ENCODE peak calls at places on chromosomes 16 and 17, in eight cellular contexts. L, G, I, R, A, N, U and F are unnamed samples.

GRCh38 chr17:36813957-36814356 is 123.3 kb upstream of the LHX1 start:
- DNase-seq in I (peak; percentile 41), N (no peak), A (no peak), L (no peak), R (no peak), U (no peak), G (no peak), F (no peak)

GRCh38 chr17:50631908-50632571 is 2.6 kb upstream of the ABCC3 start:
- DNase-seq in N (no peak), A (no peak), I (no peak), R (no peak), G (peak; percentile 34), L (peak; percentile 7), U (no peak), F (no peak)

GRCh38 chr16:77993111-77993571 is 29.2 kb upstream of the CLEC3A start:
- DNase-seq in L (no peak), R (no peak), N (no peak), G (no peak), U (no peak), A (no peak), I (no peak), F (peak; percentile 89)

GRCh38 chr17:9905902-9906301 is 831 bp upstream of the RCVRN start:
- DNase-seq in N (no peak), A (peak; percentile 35), U (peak; percentile 16), G (no peak), I (peak; percentile 69), L (peak; percentile 76), R (no peak), F (peak; percentile 39)

GRCh38 chr17:44200478-44201155 is 933 bp upstream of the ATXN7L3 start:
- DNase-seq in U (no peak), A (no peak), G (no peak), R (no peak), N (no peak), I (peak; percentile 71), L (no peak), F (no peak)

GRCh38 chr17:35119370-35120185 is at the start of gene RAD51D:
- DNase-seq in U (peak; percentile 82), I (peak; percentile 87), A (peak; percentile 86), R (peak; percentile 55), G (peak; percentile 96), N (peak; percentile 70), L (peak; percentile 92), F (peak; percentile 68)

GRCh38 chr17:77503916-77504651 is 363.3 kb downstream of the SEC14L1 start:
- DNase-seq in N (no peak), G (peak; percentile 34), I (peak; percentile 22), A (no peak), U (no peak), L (no peak), R (no peak), F (no peak)

GRCh38 chr17:76371656-76372628 is 12.5 kb upstream of the SPHK1 start:
- DNase-seq in I (no peak), L (peak; percentile 30), R (peak; percentile 99), U (no peak), A (peak; percentile 68), N (no peak), G (peak; percentile 29), F (peak; percentile 70)

GRCh38 chr17:18925187-18925586 is 26.8 kb upstream of the SLC5A10 start:
- DNase-seq in N (no peak), L (no peak), G (no peak), U (no peak), R (no peak), I (no peak), A (no peak), F (no peak)

GRCh38 chr16:3997231-3997841 is 116.8 kb upstream of the CREBBP start:
- DNase-seq in L (peak; percentile 48), R (no peak), U (no peak), A (no peak), G (no peak), N (no peak), I (no peak), F (no peak)